ENCODE peak calls at places on chromosome 15, in six cellular contexts. C, Z, E, B, M and H are unnamed samples.

GRCh38 chr15:60620707-60621106 is 141.8 kb upstream of the ICE2 start:
- DNase-seq in C (peak; percentile 63), Z (no peak), E (no peak), B (no peak), M (no peak), H (no peak)

GRCh38 chr15:55917881-55918296 is 75.5 kb downstream of the NEDD4 start:
- DNase-seq in C (no peak), Z (peak; percentile 12), E (no peak), B (peak; percentile 91), M (peak; percentile 97), H (peak; percentile 18)

GRCh38 chr15:27835233-27835939 is 263.7 kb downstream of the OCA2 start:
- DNase-seq in C (no peak), Z (no peak), E (no peak), B (no peak), M (no peak), H (no peak)

GRCh38 chr15:36029606-36030005 is 483.6 kb upstream of the DPH6 start:
- DNase-seq in C (no peak), Z (no peak), E (no peak), B (peak; percentile 40), M (peak; percentile 92), H (no peak)

GRCh38 chr15:66214236-66214635 is 39.3 kb downstream of the MEGF11 start:
- DNase-seq in C (no peak), Z (no peak), E (no peak), B (no peak), M (no peak), H (no peak)

GRCh38 chr15:46416544-46416943 is 781.7 kb downstream of the SQOR start:
- DNase-seq in C (no peak), Z (no peak), E (no peak), B (no peak), M (no peak), H (no peak)

GRCh38 chr15:42371125-42371524 is 11.8 kb downstream of the CAPN3 start:
- DNase-seq in C (no peak), Z (no peak), E (no peak), B (no peak), M (peak; percentile 24), H (no peak)

GRCh38 chr15:44501768-44502366 is 35.1 kb upstream of the EIF3J start:
- DNase-seq in C (no peak), Z (peak; percentile 14), E (no peak), B (peak; percentile 28), M (peak; percentile 72), H (peak; percentile 19)

GRCh38 chr15:41559239-41559488 is 152 bp downstream of the TYRO3 start:
- DNase-seq in C (no peak), Z (no peak), E (no peak), B (no peak), M (no peak), H (no peak)

GRCh38 chr15:84671211-84671610 is 13.2 kb upstream of the NMB start:
- DNase-seq in C (no peak), Z (no peak), E (no peak), B (peak; percentile 43), M (peak; percentile 91), H (no peak)

GRCh38 chr15:97745481-97746071 is 214.9 kb upstream of the ARRDC4 start:
- DNase-seq in C (no peak), Z (peak; percentile 63), E (peak; percentile 36), B (no peak), M (peak; percentile 1), H (peak; percentile 60)